ENCODE peak calls at places on chromosome 1, in five cellular contexts. One of them, this sample, is unnamed.

GRCh38 chr1:45769261-45769932 is 18.9 kb upstream of the IPP start:
- DNase-seq in fibroblast of pulmonary artery: peak; percentile 21
- DNase-seq in colonic mucosa: no peak
- DNase-seq in psoas muscle: no peak
- DNase-seq in AG04450: peak; percentile 46
- DNase-seq in this sample: no peak

GRCh38 chr1:53639996-53640695 is 98.8 kb downstream of the GLIS1 start:
- DNase-seq in AG04450: no peak
- DNase-seq in fibroblast of pulmonary artery: no peak
- DNase-seq in psoas muscle: no peak
- DNase-seq in colonic mucosa: no peak
- DNase-seq in this sample: no peak

GRCh38 chr1:173134029-173134428 is 73.1 kb downstream of the TNFSF4 start:
- DNase-seq in fibroblast of pulmonary artery: peak; percentile 50
- DNase-seq in AG04450: peak; percentile 26
- DNase-seq in colonic mucosa: no peak
- DNase-seq in psoas muscle: no peak
- DNase-seq in this sample: no peak

GRCh38 chr1:156796340-156797097 is 20.1 kb downstream of the SH2D2A start:
- DNase-seq in psoas muscle: no peak
- DNase-seq in fibroblast of pulmonary artery: no peak
- DNase-seq in colonic mucosa: no peak
- DNase-seq in AG04450: no peak
- DNase-seq in this sample: peak; percentile 13

GRCh38 chr1:226044514-226045132 is 17.9 kb upstream of the H3-3A start:
- DNase-seq in fibroblast of pulmonary artery: no peak
- DNase-seq in colonic mucosa: no peak
- DNase-seq in psoas muscle: no peak
- DNase-seq in AG04450: no peak
- DNase-seq in this sample: no peak

GRCh38 chr1:184802739-184803492 is 48.3 kb upstream of the EDEM3 start:
- DNase-seq in psoas muscle: no peak
- DNase-seq in AG04450: peak; percentile 23
- DNase-seq in fibroblast of pulmonary artery: no peak
- DNase-seq in colonic mucosa: no peak
- DNase-seq in this sample: no peak

GRCh38 chr1:183783896-183784637 is 20.9 kb upstream of the RGL1 start:
- DNase-seq in psoas muscle: peak; percentile 55
- DNase-seq in fibroblast of pulmonary artery: peak; percentile 93
- DNase-seq in AG04450: peak; percentile 69
- DNase-seq in colonic mucosa: no peak
- DNase-seq in this sample: no peak

GRCh38 chr1:29644812-29645211 is 408.5 kb downstream of the PTPRU start:
- DNase-seq in AG04450: no peak
- DNase-seq in psoas muscle: no peak
- DNase-seq in fibroblast of pulmonary artery: no peak
- DNase-seq in colonic mucosa: no peak
- DNase-seq in this sample: no peak

GRCh38 chr1:28329395-28330153 is 734 bp downstream of the MED18 start:
- DNase-seq in fibroblast of pulmonary artery: peak; percentile 38
- DNase-seq in AG04450: no peak
- DNase-seq in colonic mucosa: peak; percentile 36
- DNase-seq in psoas muscle: peak; percentile 25
- DNase-seq in this sample: no peak

GRCh38 chr1:3536395-3536794 is 74.9 kb downstream of the MEGF6 start:
- DNase-seq in AG04450: no peak
- DNase-seq in psoas muscle: no peak
- DNase-seq in colonic mucosa: no peak
- DNase-seq in fibroblast of pulmonary artery: no peak
- DNase-seq in this sample: no peak

GRCh38 chr1:209409786-209410185 is 173.7 kb upstream of the CAMK1G start:
- DNase-seq in fibroblast of pulmonary artery: peak; percentile 64
- DNase-seq in colonic mucosa: no peak
- DNase-seq in AG04450: peak; percentile 67
- DNase-seq in psoas muscle: no peak
- DNase-seq in this sample: no peak

GRCh38 chr1:35708179-35708891 is 10.3 kb downstream of the C1orf216 start:
- DNase-seq in AG04450: no peak
- DNase-seq in fibroblast of pulmonary artery: no peak
- DNase-seq in psoas muscle: no peak
- DNase-seq in colonic mucosa: no peak
- DNase-seq in this sample: peak; percentile 25

GRCh38 chr1:86441581-86441980 is 17.6 kb downstream of the CLCA2 start:
- DNase-seq in colonic mucosa: no peak
- DNase-seq in fibroblast of pulmonary artery: no peak
- DNase-seq in psoas muscle: no peak
- DNase-seq in AG04450: no peak
- DNase-seq in this sample: no peak

GRCh38 chr1:151728151-151728711 is 6.9 kb downstream of the RIIAD1 start:
- DNase-seq in colonic mucosa: peak; percentile 18
- DNase-seq in fibroblast of pulmonary artery: peak; percentile 48
- DNase-seq in AG04450: peak; percentile 16
- DNase-seq in psoas muscle: no peak
- DNase-seq in this sample: no peak

GRCh38 chr1:231233735-231234417 is 7.1 kb upstream of the GNPAT start:
- DNase-seq in fibroblast of pulmonary artery: no peak
- DNase-seq in psoas muscle: no peak
- DNase-seq in AG04450: no peak
- DNase-seq in colonic mucosa: peak; percentile 56
- DNase-seq in this sample: no peak

GRCh38 chr1:67735806-67736627 is 51.0 kb downstream of the GADD45A start:
- DNase-seq in colonic mucosa: peak; percentile 85
- DNase-seq in psoas muscle: peak; percentile 74
- DNase-seq in AG04450: peak; percentile 78
- DNase-seq in fibroblast of pulmonary artery: peak; percentile 98
- DNase-seq in this sample: peak; percentile 68

GRCh38 chr1:230112131-230112701 is 45.2 kb downstream of the GALNT2 start:
- DNase-seq in AG04450: no peak
- DNase-seq in psoas muscle: no peak
- DNase-seq in colonic mucosa: no peak
- DNase-seq in fibroblast of pulmonary artery: no peak
- DNase-seq in this sample: no peak

GRCh38 chr1:213136190-213136917 is 85.3 kb downstream of the RPS6KC1 start:
- DNase-seq in AG04450: no peak
- DNase-seq in colonic mucosa: peak; percentile 50
- DNase-seq in psoas muscle: no peak
- DNase-seq in fibroblast of pulmonary artery: no peak
- DNase-seq in this sample: no peak

GRCh38 chr1:80534606-80535360 is 1266.0 kb upstream of the ADGRL2 start:
- DNase-seq in fibroblast of pulmonary artery: peak; percentile 7
- DNase-seq in colonic mucosa: no peak
- DNase-seq in AG04450: no peak
- DNase-seq in psoas muscle: no peak
- DNase-seq in this sample: no peak

GRCh38 chr1:8970870-8971337 is 25.2 kb downstream of the CA6 start:
- DNase-seq in psoas muscle: no peak
- DNase-seq in fibroblast of pulmonary artery: no peak
- DNase-seq in AG04450: no peak
- DNase-seq in colonic mucosa: no peak
- DNase-seq in this sample: peak; percentile 59

GRCh38 chr1:241612533-241613505 is 27.4 kb downstream of the CHML start:
- DNase-seq in AG04450: peak; percentile 77
- DNase-seq in psoas muscle: no peak
- DNase-seq in fibroblast of pulmonary artery: peak; percentile 90
- DNase-seq in colonic mucosa: no peak
- DNase-seq in this sample: no peak

GRCh38 chr1:59601032-59601431 is 213.7 kb upstream of the HOOK1 start:
- DNase-seq in AG04450: no peak
- DNase-seq in fibroblast of pulmonary artery: no peak
- DNase-seq in psoas muscle: peak; percentile 77
- DNase-seq in colonic mucosa: no peak
- DNase-seq in this sample: no peak

GRCh38 chr1:198328458-198329032 is 171.7 kb downstream of the NEK7 start:
- DNase-seq in colonic mucosa: no peak
- DNase-seq in psoas muscle: no peak
- DNase-seq in fibroblast of pulmonary artery: no peak
- DNase-seq in AG04450: no peak
- DNase-seq in this sample: no peak

GRCh38 chr1:115063238-115063901 is 25.9 kb downstream of the TSPAN2 start:
- DNase-seq in fibroblast of pulmonary artery: no peak
- DNase-seq in psoas muscle: no peak
- DNase-seq in colonic mucosa: no peak
- DNase-seq in AG04450: no peak
- DNase-seq in this sample: no peak

GRCh38 chr1:88519156-88519555 is 164.9 kb upstream of the PKN2 start:
- DNase-seq in AG04450: no peak
- DNase-seq in fibroblast of pulmonary artery: no peak
- DNase-seq in psoas muscle: no peak
- DNase-seq in colonic mucosa: no peak
- DNase-seq in this sample: no peak

GRCh38 chr1:224644553-224645154 is 28.5 kb downstream of the CNIH3 start:
- DNase-seq in psoas muscle: no peak
- DNase-seq in colonic mucosa: peak; percentile 73
- DNase-seq in AG04450: no peak
- DNase-seq in fibroblast of pulmonary artery: peak; percentile 63
- DNase-seq in this sample: peak; percentile 75

GRCh38 chr1:51331206-51332100 is 1.1 kb upstream of the TTC39A start:
- DNase-seq in colonic mucosa: peak; percentile 71
- DNase-seq in AG04450: no peak
- DNase-seq in psoas muscle: no peak
- DNase-seq in fibroblast of pulmonary artery: peak; percentile 41
- DNase-seq in this sample: peak; percentile 71

GRCh38 chr1:214445201-214445600 is 106.2 kb downstream of the PTPN14 start:
- DNase-seq in psoas muscle: no peak
- DNase-seq in AG04450: no peak
- DNase-seq in colonic mucosa: no peak
- DNase-seq in fibroblast of pulmonary artery: no peak
- DNase-seq in this sample: no peak

GRCh38 chr1:204495078-204495753 is 611 bp upstream of the PIK3C2B start:
- DNase-seq in colonic mucosa: no peak
- DNase-seq in fibroblast of pulmonary artery: no peak
- DNase-seq in psoas muscle: no peak
- DNase-seq in AG04450: no peak
- DNase-seq in this sample: peak; percentile 54

GRCh38 chr1:187641463-187641862 is 812.7 kb downstream of the PLA2G4A start:
- DNase-seq in colonic mucosa: no peak
- DNase-seq in AG04450: no peak
- DNase-seq in fibroblast of pulmonary artery: no peak
- DNase-seq in psoas muscle: no peak
- DNase-seq in this sample: no peak

GRCh38 chr1:6794164-6794563 is 8.9 kb downstream of the CAMTA1 start:
- DNase-seq in colonic mucosa: no peak
- DNase-seq in psoas muscle: no peak
- DNase-seq in fibroblast of pulmonary artery: peak; percentile 69
- DNase-seq in AG04450: peak; percentile 29
- DNase-seq in this sample: no peak
- TF ChIP-seq CTCF in colonic mucosa: peak; percentile 29
- TF ChIP-seq CTCF in psoas muscle: peak; percentile 53
- TF ChIP-seq CTCF in fibroblast of pulmonary artery: peak; percentile 37
- TF ChIP-seq CTCF in AG04450: peak; percentile 49
- TF ChIP-seq CTCF in this sample: peak; percentile 36

GRCh38 chr1:32334864-32335618 is 992 bp downstream of the MARCKSL1 start:
- DNase-seq in psoas muscle: peak; percentile 57
- DNase-seq in colonic mucosa: peak; percentile 54
- DNase-seq in AG04450: no peak
- DNase-seq in fibroblast of pulmonary artery: peak; percentile 49
- DNase-seq in this sample: peak; percentile 72
- TF ChIP-seq CTCF in psoas muscle: peak; percentile 49
- TF ChIP-seq CTCF in colonic mucosa: peak; percentile 73
- TF ChIP-seq CTCF in AG04450: peak; percentile 71
- TF ChIP-seq CTCF in fibroblast of pulmonary artery: peak; percentile 45
- TF ChIP-seq CTCF in this sample: peak; percentile 94

DNA sequence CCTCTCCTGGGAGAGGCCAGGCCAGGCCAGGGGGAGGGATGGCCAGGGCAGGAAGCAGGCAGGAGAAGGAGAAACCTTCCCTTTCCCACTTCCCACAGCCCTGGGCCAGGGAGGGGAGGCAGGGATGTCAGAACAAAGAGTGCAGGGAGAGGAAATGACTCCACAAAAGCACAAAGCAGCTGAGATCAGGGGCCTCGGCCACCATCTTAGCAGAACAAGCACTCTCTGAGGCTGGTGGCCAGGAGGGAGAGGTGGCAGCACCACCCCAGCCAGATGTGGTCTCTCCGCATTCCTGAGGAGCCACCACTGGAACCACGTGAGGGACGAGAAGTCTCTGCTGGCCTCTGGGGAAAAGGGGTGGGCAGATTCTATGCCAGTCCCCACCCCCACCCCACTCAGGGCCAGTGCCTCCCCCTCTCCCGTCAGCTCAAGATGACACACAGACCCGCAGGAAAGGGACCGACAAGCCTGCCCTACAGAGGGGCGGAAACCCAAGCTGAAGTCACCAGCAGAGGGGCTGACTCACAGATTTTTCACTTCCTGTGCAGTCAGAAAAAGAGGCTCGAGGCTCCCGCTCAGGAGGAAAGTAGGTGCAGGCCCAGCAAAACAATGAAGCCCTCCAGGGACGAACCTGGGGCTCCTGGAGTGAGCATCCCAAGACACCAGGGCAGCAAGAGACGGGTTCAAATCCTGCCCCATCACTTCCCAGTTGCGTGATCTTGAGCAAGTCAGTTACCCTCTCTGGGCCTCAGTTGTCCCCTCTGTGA is 24.1 kb upstream of the ALDH4A1 start:
- DNase-seq in psoas muscle: peak; percentile 71
- DNase-seq in fibroblast of pulmonary artery: peak; percentile 96
- DNase-seq in AG04450: peak; percentile 71
- DNase-seq in colonic mucosa: peak; percentile 57
- DNase-seq in this sample: peak; percentile 93
- TF ChIP-seq CTCF in psoas muscle: no peak
- TF ChIP-seq CTCF in fibroblast of pulmonary artery: no peak
- TF ChIP-seq CTCF in AG04450: no peak
- TF ChIP-seq CTCF in colonic mucosa: no peak
- TF ChIP-seq CTCF in this sample: no peak

GRCh38 chr1:52365746-52366516 is at the start of gene CC2D1B:
- DNase-seq in colonic mucosa: peak; percentile 98
- DNase-seq in AG04450: peak; percentile 84
- DNase-seq in psoas muscle: peak; percentile 98
- DNase-seq in fibroblast of pulmonary artery: peak; percentile 98
- DNase-seq in this sample: peak; percentile 100
- TF ChIP-seq CTCF in colonic mucosa: no peak
- TF ChIP-seq CTCF in AG04450: peak; percentile 11
- TF ChIP-seq CTCF in psoas muscle: no peak
- TF ChIP-seq CTCF in fibroblast of pulmonary artery: no peak
- TF ChIP-seq CTCF in this sample: no peak